ENCODE peak calls at places on chromosomes 16 and 17, in five cellular contexts. K, Q, M, I and N are unnamed samples.

GRCh38 chr17:66988069-66988798 is 23.7 kb downstream of the CACNG4 start:
- DNase-seq in M (no peak), Q (no peak), I (no peak), K (no peak), N (no peak)

GRCh38 chr17:41928693-41929251 is 1.6 kb upstream of the ODAD4 start:
- DNase-seq in I (peak), M (no peak), Q (no peak), K (no peak), N (no peak)

GRCh38 chr17:42629420-42630009 is 20.0 kb downstream of the TUBG1 start:
- DNase-seq in M (no peak), Q (no peak), I (no peak), K (no peak), N (no peak)

GRCh38 chr16:53207810-53208752 is 153.3 kb downstream of the CHD9 start:
- DNase-seq in K (peak), Q (no peak), I (peak), M (peak), N (peak)

GRCh38 chr17:38663125-38663751 is 11.5 kb downstream of the EPOP start:
- DNase-seq in I (peak), K (peak), Q (peak), M (peak), N (no peak)

GRCh38 chr17:10875411-10875810 is 37.5 kb upstream of the PIRT start:
- DNase-seq in K (no peak), Q (no peak), M (peak), I (peak), N (no peak)

GRCh38 chr16:48277158-48277557 is 29.8 kb upstream of the ABCC11 start:
- DNase-seq in Q (no peak), M (no peak), I (no peak), K (no peak), N (no peak)

GRCh38 chr17:61579961-61580360 is 11.1 kb downstream of the NACA2 start:
- DNase-seq in M (no peak), Q (no peak), K (peak), I (no peak), N (no peak)